ENCODE peak calls at places on chromosome 2, in nine cellular contexts. One of them, this sample, is unnamed.

GRCh38 chr2:106602042-106602441 is 114.9 kb downstream of the CD8B2 start:
- DNase-seq in A549: no peak
- DNase-seq in lung: no peak
- DNase-seq in dorsolateral prefrontal cortex: no peak
- DNase-seq in WERI-Rb-1: no peak
- DNase-seq in HFFc6: no peak
- DNase-seq in fibroblast of lung: no peak
- DNase-seq in body of pancreas: no peak
- DNase-seq in left lung: no peak
- DNase-seq in this sample: no peak

GRCh38 chr2:238370482-238371372 is 50.4 kb downstream of the TRAF3IP1 start:
- DNase-seq in A549: peak; percentile 67
- DNase-seq in lung: peak; percentile 68
- DNase-seq in dorsolateral prefrontal cortex: no peak
- DNase-seq in WERI-Rb-1: peak; percentile 54
- DNase-seq in HFFc6: peak; percentile 50
- DNase-seq in fibroblast of lung: peak; percentile 73
- DNase-seq in body of pancreas: peak; percentile 73
- DNase-seq in left lung: peak; percentile 71
- DNase-seq in this sample: no peak

GRCh38 chr2:7567646-7568045 is 650.4 kb downstream of the RNF144A start:
- DNase-seq in A549: no peak
- DNase-seq in lung: no peak
- DNase-seq in dorsolateral prefrontal cortex: no peak
- DNase-seq in WERI-Rb-1: no peak
- DNase-seq in HFFc6: no peak
- DNase-seq in fibroblast of lung: no peak
- DNase-seq in body of pancreas: no peak
- DNase-seq in left lung: no peak
- DNase-seq in this sample: no peak

GRCh38 chr2:216056739-216057138 is 24.9 kb downstream of the PECR start:
- DNase-seq in A549: peak; percentile 40
- DNase-seq in lung: no peak
- DNase-seq in dorsolateral prefrontal cortex: no peak
- DNase-seq in WERI-Rb-1: no peak
- DNase-seq in HFFc6: no peak
- DNase-seq in fibroblast of lung: no peak
- DNase-seq in body of pancreas: no peak
- DNase-seq in left lung: no peak
- DNase-seq in this sample: no peak

GRCh38 chr2:232465061-232465460 is 9.1 kb downstream of the ALPI start:
- DNase-seq in A549: no peak
- DNase-seq in lung: no peak
- DNase-seq in dorsolateral prefrontal cortex: peak; percentile 23
- DNase-seq in WERI-Rb-1: no peak
- DNase-seq in HFFc6: no peak
- DNase-seq in fibroblast of lung: no peak
- DNase-seq in body of pancreas: no peak
- DNase-seq in left lung: no peak
- DNase-seq in this sample: no peak

GRCh38 chr2:99878951-99879350 is 263.4 kb downstream of the AFF3 start:
- DNase-seq in A549: no peak
- DNase-seq in lung: no peak
- DNase-seq in dorsolateral prefrontal cortex: no peak
- DNase-seq in WERI-Rb-1: no peak
- DNase-seq in HFFc6: peak; percentile 76
- DNase-seq in fibroblast of lung: peak; percentile 75
- DNase-seq in body of pancreas: no peak
- DNase-seq in left lung: no peak
- DNase-seq in this sample: no peak

GRCh38 chr2:106065983-106066826 is 127.9 kb downstream of the UXS1 start:
- DNase-seq in A549: no peak
- DNase-seq in lung: peak; percentile 28
- DNase-seq in dorsolateral prefrontal cortex: no peak
- DNase-seq in WERI-Rb-1: no peak
- DNase-seq in HFFc6: no peak
- DNase-seq in fibroblast of lung: no peak
- DNase-seq in body of pancreas: no peak
- DNase-seq in left lung: no peak
- DNase-seq in this sample: no peak

GRCh38 chr2:44708646-44709000 is 232.9 kb upstream of the SIX3 start:
- DNase-seq in A549: no peak
- DNase-seq in lung: no peak
- DNase-seq in dorsolateral prefrontal cortex: no peak
- DNase-seq in WERI-Rb-1: no peak
- DNase-seq in HFFc6: no peak
- DNase-seq in fibroblast of lung: no peak
- DNase-seq in body of pancreas: no peak
- DNase-seq in left lung: no peak
- DNase-seq in this sample: no peak

GRCh38 chr2:84781942-84782716 is 98.8 kb downstream of the TRABD2A start:
- DNase-seq in A549: no peak
- DNase-seq in lung: peak; percentile 38
- DNase-seq in dorsolateral prefrontal cortex: no peak
- DNase-seq in WERI-Rb-1: peak; percentile 52
- DNase-seq in HFFc6: no peak
- DNase-seq in fibroblast of lung: no peak
- DNase-seq in body of pancreas: no peak
- DNase-seq in left lung: peak; percentile 38
- DNase-seq in this sample: no peak

GRCh38 chr2:202249864-202250263 is 11.5 kb upstream of the SUMO1 start:
- DNase-seq in A549: no peak
- DNase-seq in lung: no peak
- DNase-seq in dorsolateral prefrontal cortex: no peak
- DNase-seq in WERI-Rb-1: no peak
- DNase-seq in HFFc6: no peak
- DNase-seq in fibroblast of lung: no peak
- DNase-seq in body of pancreas: no peak
- DNase-seq in left lung: no peak
- DNase-seq in this sample: no peak

GRCh38 chr2:54772110-54772509 is 48.6 kb downstream of the EML6 start:
- DNase-seq in A549: no peak
- DNase-seq in lung: no peak
- DNase-seq in dorsolateral prefrontal cortex: no peak
- DNase-seq in WERI-Rb-1: no peak
- DNase-seq in HFFc6: peak; percentile 49
- DNase-seq in fibroblast of lung: peak; percentile 12
- DNase-seq in body of pancreas: no peak
- DNase-seq in left lung: no peak
- DNase-seq in this sample: no peak

GRCh38 chr2:18651842-18652774 is 62.7 kb upstream of the NT5C1B start:
- DNase-seq in A549: no peak
- DNase-seq in lung: no peak
- DNase-seq in dorsolateral prefrontal cortex: no peak
- DNase-seq in WERI-Rb-1: no peak
- DNase-seq in HFFc6: peak; percentile 71
- DNase-seq in fibroblast of lung: peak; percentile 21
- DNase-seq in body of pancreas: no peak
- DNase-seq in left lung: no peak
- DNase-seq in this sample: no peak

DNA sequence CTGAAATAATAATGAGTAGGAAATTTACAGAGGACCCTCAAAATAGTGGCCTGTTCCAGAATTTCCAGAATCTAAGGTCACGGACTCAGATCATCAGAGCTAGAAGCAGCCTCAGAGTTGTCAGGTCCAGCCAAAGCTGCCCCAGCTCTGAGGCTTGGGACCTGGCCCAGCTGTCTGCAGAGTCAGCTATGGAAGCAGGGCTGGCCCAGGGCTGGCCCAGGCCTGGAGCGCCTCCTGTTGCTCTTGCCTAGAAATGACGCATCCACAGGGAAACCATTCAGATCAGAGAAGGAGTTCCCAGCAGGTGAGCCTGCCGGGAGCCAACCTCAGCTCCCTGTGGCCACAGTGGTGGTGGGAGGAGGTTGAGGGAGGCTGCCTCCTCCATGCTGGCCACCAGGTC is 106.7 kb upstream of the ARL4C start:
- DNase-seq in A549: no peak
- DNase-seq in lung: no peak
- DNase-seq in dorsolateral prefrontal cortex: no peak
- DNase-seq in WERI-Rb-1: no peak
- DNase-seq in HFFc6: no peak
- DNase-seq in fibroblast of lung: no peak
- DNase-seq in body of pancreas: no peak
- DNase-seq in left lung: no peak
- DNase-seq in this sample: no peak
- TF ChIP-seq CTCF in A549: no peak
- TF ChIP-seq CTCF in lung: no peak
- TF ChIP-seq CTCF in dorsolateral prefrontal cortex: no peak
- TF ChIP-seq CTCF in WERI-Rb-1: peak; percentile 39
- TF ChIP-seq CTCF in HFFc6: peak; percentile 23
- TF ChIP-seq CTCF in fibroblast of lung: no peak
- TF ChIP-seq CTCF in body of pancreas: no peak
- TF ChIP-seq CTCF in left lung: no peak
- TF ChIP-seq CTCF in this sample: no peak

DNA sequence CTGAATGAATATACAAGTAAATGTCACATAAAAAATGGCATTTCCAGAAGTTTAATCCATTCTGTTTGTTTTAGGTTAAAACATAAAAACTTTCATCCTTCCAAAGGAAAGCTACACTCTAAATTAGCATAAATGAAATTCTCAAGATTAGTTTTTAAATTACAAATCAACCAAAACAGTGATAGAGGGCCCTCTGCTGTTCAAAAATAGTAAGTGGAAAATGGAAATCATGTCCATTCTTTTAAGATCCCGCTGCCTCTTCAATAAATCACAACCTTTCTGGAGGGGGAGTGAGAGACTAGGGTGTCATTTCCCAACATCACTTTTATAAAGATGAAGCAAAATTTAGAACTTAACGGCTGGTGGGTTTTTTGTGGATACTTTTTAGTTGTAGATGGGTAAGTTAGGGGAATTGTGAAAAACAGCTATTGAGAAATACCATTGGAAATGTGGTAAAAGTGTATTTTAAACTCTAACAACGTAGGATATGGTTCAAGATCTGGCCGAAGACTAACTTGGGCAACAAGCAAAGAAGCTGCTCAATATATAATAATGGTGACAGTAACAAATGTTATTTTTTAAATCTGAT is 1.7 kb downstream of the DNAH7 start:
- DNase-seq in A549: peak; percentile 42
- DNase-seq in lung: no peak
- DNase-seq in dorsolateral prefrontal cortex: no peak
- DNase-seq in WERI-Rb-1: no peak
- DNase-seq in HFFc6: peak; percentile 40
- DNase-seq in fibroblast of lung: peak; percentile 57
- DNase-seq in body of pancreas: no peak
- DNase-seq in left lung: no peak
- DNase-seq in this sample: no peak
- TF ChIP-seq CTCF in A549: peak; percentile 80
- TF ChIP-seq CTCF in lung: peak; percentile 28
- TF ChIP-seq CTCF in dorsolateral prefrontal cortex: peak; percentile 64
- TF ChIP-seq CTCF in WERI-Rb-1: no peak
- TF ChIP-seq CTCF in HFFc6: peak; percentile 86
- TF ChIP-seq CTCF in fibroblast of lung: peak; percentile 53
- TF ChIP-seq CTCF in body of pancreas: peak; percentile 60
- TF ChIP-seq CTCF in left lung: peak; percentile 72
- TF ChIP-seq CTCF in this sample: peak; percentile 69

GRCh38 chr2:234247453-234248180 is 197.1 kb downstream of the SPP2 start:
- DNase-seq in A549: no peak
- DNase-seq in lung: no peak
- DNase-seq in dorsolateral prefrontal cortex: no peak
- DNase-seq in WERI-Rb-1: no peak
- DNase-seq in HFFc6: no peak
- DNase-seq in fibroblast of lung: no peak
- DNase-seq in body of pancreas: no peak
- DNase-seq in left lung: no peak
- DNase-seq in this sample: no peak

GRCh38 chr2:234249873-234250272 is 199.4 kb downstream of the SPP2 start:
- DNase-seq in A549: peak; percentile 70
- DNase-seq in lung: no peak
- DNase-seq in dorsolateral prefrontal cortex: no peak
- DNase-seq in WERI-Rb-1: no peak
- DNase-seq in HFFc6: peak; percentile 79
- DNase-seq in fibroblast of lung: peak; percentile 27
- DNase-seq in body of pancreas: no peak
- DNase-seq in left lung: no peak
- DNase-seq in this sample: no peak

GRCh38 chr2:234251326-234252271 is 201.1 kb downstream of the SPP2 start:
- DNase-seq in A549: peak; percentile 91
- DNase-seq in lung: peak; percentile 36
- DNase-seq in dorsolateral prefrontal cortex: no peak
- DNase-seq in WERI-Rb-1: no peak
- DNase-seq in HFFc6: peak; percentile 97
- DNase-seq in fibroblast of lung: peak; percentile 95
- DNase-seq in body of pancreas: peak; percentile 12
- DNase-seq in left lung: no peak
- DNase-seq in this sample: no peak

GRCh38 chr2:234245945-234246344 is 195.4 kb downstream of the SPP2 start:
- DNase-seq in A549: peak; percentile 79
- DNase-seq in lung: no peak
- DNase-seq in dorsolateral prefrontal cortex: no peak
- DNase-seq in WERI-Rb-1: no peak
- DNase-seq in HFFc6: peak; percentile 73
- DNase-seq in fibroblast of lung: peak; percentile 81
- DNase-seq in body of pancreas: no peak
- DNase-seq in left lung: no peak
- DNase-seq in this sample: no peak

DNA sequence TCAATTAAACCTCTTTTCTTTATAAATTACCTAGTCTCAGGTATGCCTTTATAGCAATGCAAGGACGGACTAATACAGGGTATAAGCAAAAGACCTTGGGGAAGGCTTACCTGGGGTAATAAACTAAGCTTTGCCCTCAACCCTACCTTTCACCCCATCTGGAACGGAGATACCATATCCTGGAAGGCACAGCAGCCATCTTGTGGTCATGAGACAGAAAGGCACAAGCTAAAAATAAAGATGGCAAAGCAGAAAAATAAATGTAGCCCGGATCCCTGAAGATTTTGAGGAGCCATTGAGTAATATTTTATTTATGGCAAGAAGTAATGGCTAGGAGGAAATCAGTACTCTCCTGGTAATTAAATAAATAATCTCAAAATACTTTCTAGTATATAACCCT is 198.5 kb downstream of the SPP2 start:
- DNase-seq in A549: peak; percentile 34
- DNase-seq in lung: no peak
- DNase-seq in dorsolateral prefrontal cortex: no peak
- DNase-seq in WERI-Rb-1: no peak
- DNase-seq in HFFc6: no peak
- DNase-seq in fibroblast of lung: no peak
- DNase-seq in body of pancreas: no peak
- DNase-seq in left lung: no peak
- DNase-seq in this sample: no peak
- TF ChIP-seq CTCF in A549: peak; percentile 23
- TF ChIP-seq CTCF in lung: no peak
- TF ChIP-seq CTCF in dorsolateral prefrontal cortex: no peak
- TF ChIP-seq CTCF in WERI-Rb-1: no peak
- TF ChIP-seq CTCF in HFFc6: peak; percentile 18
- TF ChIP-seq CTCF in fibroblast of lung: peak; percentile 26
- TF ChIP-seq CTCF in body of pancreas: no peak
- TF ChIP-seq CTCF in left lung: no peak
- TF ChIP-seq CTCF in this sample: no peak

DNA sequence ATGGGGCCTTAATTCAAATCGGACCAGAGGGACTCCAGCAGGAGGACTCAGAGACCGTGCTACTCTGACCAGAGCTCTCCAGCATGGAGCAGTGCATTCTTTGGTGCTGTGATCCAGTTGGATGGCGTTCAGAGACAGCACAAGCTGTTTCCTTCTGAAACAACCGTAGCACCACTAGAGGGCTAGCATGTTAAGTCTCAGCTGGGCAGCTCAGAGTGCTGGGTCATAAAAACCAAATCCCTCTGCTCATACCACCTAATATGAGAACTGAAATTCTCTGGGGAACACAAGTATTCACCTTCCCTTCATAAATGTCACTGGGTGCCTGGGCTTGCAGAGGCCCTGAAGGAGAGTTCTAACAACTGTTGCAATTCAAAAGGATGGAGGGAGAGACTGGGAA is 97.7 kb upstream of the TFCP2L1 start:
- DNase-seq in A549: peak; percentile 27
- DNase-seq in lung: no peak
- DNase-seq in dorsolateral prefrontal cortex: no peak
- DNase-seq in WERI-Rb-1: no peak
- DNase-seq in HFFc6: no peak
- DNase-seq in fibroblast of lung: no peak
- DNase-seq in body of pancreas: no peak
- DNase-seq in left lung: no peak
- DNase-seq in this sample: no peak
- TF ChIP-seq CTCF in A549: no peak
- TF ChIP-seq CTCF in lung: no peak
- TF ChIP-seq CTCF in dorsolateral prefrontal cortex: peak; percentile 31
- TF ChIP-seq CTCF in WERI-Rb-1: peak; percentile 58
- TF ChIP-seq CTCF in HFFc6: peak; percentile 55
- TF ChIP-seq CTCF in fibroblast of lung: peak; percentile 29
- TF ChIP-seq CTCF in body of pancreas: no peak
- TF ChIP-seq CTCF in left lung: no peak
- TF ChIP-seq CTCF in this sample: no peak